ENCODE peak calls at places on chromosome 2, in five cellular contexts. F is heart left ventricle, J is stomach, A is IMR-90, B is gastrocnemius medialis. H is an unnamed sample. For H3K27me3, the result is how much of the 10 kb centered on the place peaks cover.

GRCh38 chr2:185291035-185291647 is 447.5 kb upstream of the FSIP2 start:
- DNase-seq in B (no peak), J (peak), F (no peak), A (peak), H (no peak)

GRCh38 chr2:127064642-127065250 is 42.2 kb downstream of the BIN1 start:
- DNase-seq in B (peak), F (peak), J (peak), A (peak), H (peak)

GRCh38 chr2:18991177-18992168 is 366.9 kb downstream of the OSR1 start:
- DNase-seq in B (no peak), F (peak), J (peak), A (peak), H (no peak)

GRCh38 chr2:241812730-241813079 is 3.7 kb downstream of the NEU4 start:
- DNase-seq in A (no peak), J (no peak), B (no peak), F (no peak), H (no peak)

GRCh38 chr2:127358044-127358443 is 29.7 kb downstream of the MAP3K2 start:
- DNase-seq in F (no peak), A (peak), J (no peak), B (no peak), H (no peak)

GRCh38 chr2:54597153-54597827 is 126.2 kb upstream of the EML6 start:
- DNase-seq in B (no peak), A (peak), J (peak), F (peak), H (no peak)

GRCh38 chr2:189037518-189037917 is 63.3 kb downstream of the COL3A1 start:
- DNase-seq in J (no peak), B (no peak), F (no peak), A (peak), H (no peak)

GRCh38 chr2:20491739-20492531 is 45.1 kb downstream of the RHOB start:
- DNase-seq in B (no peak), J (no peak), F (no peak), A (no peak), H (no peak)

GRCh38 chr2:62806231-62806630 is 100.7 kb downstream of the EHBP1 start:
- DNase-seq in J (no peak), A (no peak), F (no peak), B (no peak), H (no peak)

GRCh38 chr2:24489465-24489864 is 1.6 kb upstream of the NCOA1 start:
- DNase-seq in J (no peak), F (no peak), A (no peak), B (no peak), H (no peak)

GRCh38 chr2:160731856-160732255 is 238.2 kb upstream of the RBMS1 start:
- DNase-seq in F (no peak), J (no peak), A (no peak), B (no peak), H (no peak)

GRCh38 chr2:69774984-69775982 is 33.3 kb downstream of the ANXA4 start:
- DNase-seq in F (no peak), J (no peak), A (no peak), B (no peak), H (no peak)

GRCh38 chr2:190804182-190804795 is 76.3 kb upstream of the GLS start:
- DNase-seq in B (no peak), F (no peak), J (no peak), A (peak), H (no peak)

GRCh38 chr2:238510911-238511613 is 84.3 kb downstream of the ASB1 start:
- DNase-seq in A (no peak), J (no peak), F (no peak), B (no peak), H (no peak)

GRCh38 chr2:164840458-164840929 is 1.1 kb downstream of the COBLL1 start:
- DNase-seq in F (peak), J (peak), A (no peak), B (peak), H (no peak)

GRCh38 chr2:207223051-207223450 is 57.3 kb upstream of the KLF7 start:
- DNase-seq in B (no peak), F (no peak), A (peak), J (no peak), H (no peak)

GRCh38 chr2:30351087-30351486 is 96.0 kb upstream of the LCLAT1 start:
- DNase-seq in J (no peak), F (peak), B (no peak), A (no peak), H (no peak)

GRCh38 chr2:223855426-223855825 is 18.0 kb upstream of the AP1S3 start:
- DNase-seq in F (no peak), J (no peak), A (peak), B (no peak), H (no peak)

GRCh38 chr2:45962522-45962921 is 311.0 kb downstream of the PRKCE start:
- DNase-seq in A (peak), B (no peak), J (peak), F (peak), H (peak)

GRCh38 chr2:235116885-235117492 is 165.2 kb downstream of the SH3BP4 start:
- DNase-seq in F (no peak), B (no peak), J (no peak), A (peak), H (no peak)

GRCh38 chr2:112588611-112589045 is 4.2 kb downstream of the CHCHD5 start:
- DNase-seq in F (no peak), A (no peak), B (peak), J (no peak), H (no peak)

GRCh38 chr2:129504646-129505045 is 474.8 kb upstream of the RAB6C start:
- DNase-seq in B (no peak), A (no peak), F (no peak), J (no peak), H (no peak)

GRCh38 chr2:147250652-147251356 is 594.0 kb upstream of the ACVR2A start:
- DNase-seq in J (no peak), A (no peak), F (no peak), B (no peak), H (no peak)

GRCh38 chr2:11332596-11332995 is 11.8 kb downstream of the ROCK2 start:
- DNase-seq in F (no peak), J (no peak), A (no peak), B (no peak), H (no peak)

GRCh38 chr2:232973336-232973735 is 39.7 kb downstream of the NGEF start:
- DNase-seq in A (no peak), F (no peak), J (no peak), B (no peak), H (peak)

GRCh38 chr2:56348382-56348781 is 164.6 kb downstream of the CCDC85A start:
- DNase-seq in A (no peak), F (no peak), B (no peak), J (no peak), H (no peak)

GRCh38 chr2:59025157-59025757 is 784.1 kb upstream of the FANCL start:
- DNase-seq in F (no peak), B (no peak), A (peak), J (peak), H (no peak)

GRCh38 chr2:54818226-54818625 is 94.8 kb downstream of the EML6 start:
- DNase-seq in A (no peak), J (no peak), B (no peak), F (no peak), H (no peak)

GRCh38 chr2:239124152-239124899 is 276.4 kb downstream of the TWIST2 start:
- DNase-seq in J (no peak), F (no peak), B (no peak), A (no peak), H (no peak)

GRCh38 chr2:54983345-54984235 is 66.7 kb downstream of the RTN4 start:
- DNase-seq in F (no peak), B (no peak), A (no peak), J (no peak), H (no peak)

GRCh38 chr2:127640082-127641072 is 5.6 kb upstream of the GPR17 start:
- DNase-seq in J (no peak), A (no peak), B (no peak), F (no peak), H (no peak)

GRCh38 chr2:102768892-102769291 is 7.1 kb downstream of the TMEM182 start:
- DNase-seq in F (no peak), A (no peak), B (no peak), J (no peak), H (no peak)

GRCh38 chr2:26161926-26162325 is 11.0 kb upstream of the GAREM2 start:
- DNase-seq in B (no peak), A (no peak), F (no peak), J (no peak), H (no peak)

GRCh38 chr2:127100261-127101047 is 6.5 kb downstream of the BIN1 start:
- DNase-seq in A (peak), F (no peak), J (peak), B (no peak), H (no peak)

GRCh38 chr2:99674031-99674430 is 184.2 kb upstream of the REV1 start:
- DNase-seq in A (no peak), J (no peak), B (no peak), F (no peak), H (no peak)

GRCh38 chr2:148578493-148578884 is 66.1 kb upstream of the EPC2 start:
- DNase-seq in B (no peak), A (no peak), J (no peak), F (no peak), H (no peak)

DNA sequence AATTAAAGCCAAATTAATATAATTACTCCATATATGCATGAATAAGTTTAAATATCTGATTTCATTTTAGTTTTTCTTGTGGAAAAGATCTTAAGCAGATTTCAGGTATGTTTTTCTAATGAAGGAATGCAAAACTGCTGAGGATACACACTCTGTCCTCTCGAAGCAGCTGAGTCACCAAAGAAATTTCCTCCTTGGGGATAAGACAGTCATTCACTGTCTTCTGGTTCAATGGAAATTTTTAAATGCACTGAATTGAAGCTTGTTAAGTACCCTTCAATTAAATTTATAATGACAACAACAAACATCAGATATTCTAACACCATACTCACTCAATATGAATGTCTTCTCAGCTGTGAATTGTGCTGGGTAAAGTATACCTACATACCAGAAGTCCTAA is 101.5 kb upstream of the DNER start:
- DNase-seq in J (no peak), B (no peak), F (no peak), A (peak), H (no peak)
- H3K4me3 ChIP-seq in J (no peak), B (no peak), F (no peak), A (no peak), H (no peak)

GRCh38 chr2:171433763-171434670 is at the start of the genes DCAF17 and METTL8:
- DNase-seq in A (peak), B (peak), J (peak), F (peak), H (no peak)
- TF ChIP-seq POLR2A in A (peak), B (peak), J (no peak), F (no peak), H (peak)

GRCh38 chr2:217151509-217152206 is 291.8 kb upstream of the TNP1 start:
- DNase-seq in J (no peak), A (no peak), B (no peak), F (no peak), H (no peak)
- H3K27me3 ChIP-seq in J (under half), A (under half), B (under half), F (under half), H (under half)

DNA sequence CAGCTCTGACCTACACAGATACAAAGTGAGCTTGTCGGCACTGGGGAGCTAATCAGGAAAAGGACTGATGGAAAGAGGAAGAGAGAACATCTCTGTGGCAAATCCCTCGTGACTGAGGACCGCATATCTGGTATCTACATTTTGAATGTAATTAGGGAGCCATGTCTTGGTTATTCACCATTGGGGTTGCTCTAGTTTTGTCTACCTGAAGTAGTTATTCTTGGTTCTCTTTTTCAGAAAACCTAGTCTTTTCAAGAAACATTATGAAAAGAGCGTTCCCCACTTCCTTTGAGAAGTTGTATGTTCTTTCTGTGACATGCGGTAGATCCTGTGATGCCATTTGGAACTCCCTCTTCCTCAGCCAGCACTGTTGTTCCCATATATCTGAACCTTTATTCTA is 104.4 kb downstream of the DOCK10 start:
- DNase-seq in J (no peak), F (no peak), A (no peak), B (no peak), H (no peak)
- H3K4me3 ChIP-seq in J (no peak), F (no peak), A (no peak), B (no peak), H (no peak)

GRCh38 chr2:201261911-201262310 is 1.6 kb downstream of the CASP8 start:
- DNase-seq in A (no peak), B (no peak), F (no peak), J (no peak), H (peak)

GRCh38 chr2:201259216-201259615 is 1.1 kb upstream of the CASP8 start:
- DNase-seq in J (no peak), F (no peak), B (no peak), A (no peak), H (no peak)

GRCh38 chr2:201261471-201261870 is 1.1 kb downstream of the CASP8 start:
- DNase-seq in F (no peak), A (no peak), J (no peak), B (no peak), H (peak)

GRCh38 chr2:201258666-201258999 is 1.7 kb upstream of the CASP8 start:
- DNase-seq in F (no peak), B (no peak), A (no peak), J (no peak), H (no peak)

DNA sequence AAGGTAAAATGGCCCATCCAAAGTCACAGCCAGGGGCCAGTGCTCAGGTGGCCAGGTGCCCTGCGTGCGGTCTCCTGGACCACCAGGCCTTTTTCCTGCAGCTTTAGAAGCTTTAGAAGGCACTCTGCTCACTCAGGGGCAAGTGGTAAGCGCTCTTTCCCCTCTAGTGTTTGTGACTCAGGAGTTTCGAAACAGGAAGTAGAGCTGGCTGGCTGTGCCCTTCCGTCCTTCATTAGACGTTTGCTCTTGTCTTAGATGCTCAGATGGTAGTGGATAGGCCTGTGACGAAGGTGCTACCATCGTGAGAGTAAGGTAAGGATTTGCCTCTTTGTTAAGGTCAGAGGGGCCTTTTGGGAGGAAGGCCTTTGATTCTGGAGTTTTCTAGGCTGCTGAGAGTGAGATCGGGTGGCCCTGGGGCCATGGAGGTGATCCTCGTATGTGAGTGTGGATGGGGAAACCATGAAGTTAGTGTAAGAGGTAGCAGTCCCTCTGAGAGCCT is at the start of gene CASP8:
- DNase-seq in A (peak), B (no peak), J (peak), F (no peak), H (no peak)
- TF ChIP-seq POLR2A in A (no peak), B (no peak), J (no peak), F (no peak), H (no peak)